ENCODE peak calls at places on chromosomes 3 and 15, in ten cellular contexts. Q, R, U, I, X, P, L, O, K and C are unnamed samples.
A peak's percentile ranks its signal among the peaks of the same experiment; 100 is the strongest.

GRCh38 chr3:149426325-149426724 is 48.2 kb upstream of the TM4SF4 start:
- DNase-seq in Q (no peak), R (no peak), U (no peak), I (no peak), X (no peak), P (no peak), L (no peak), O (no peak), K (no peak), C (no peak)

GRCh38 chr3:73098873-73099272 is 37.4 kb downstream of the EBLN2 start:
- DNase-seq in Q (no peak), R (no peak), U (no peak), I (no peak), X (no peak), P (no peak), L (no peak), O (no peak), K (no peak), C (no peak)

GRCh38 chr3:25483456-25483855 is 55.4 kb downstream of the RARB start:
- DNase-seq in Q (no peak), R (no peak), U (no peak), I (no peak), X (no peak), P (no peak), L (no peak), O (no peak), K (no peak), C (no peak)

GRCh38 chr3:152460936-152461335 is 192.2 kb downstream of the MBNL1 start:
- DNase-seq in Q (no peak), R (no peak), U (no peak), I (no peak), X (no peak), P (no peak), L (no peak), O (no peak), K (no peak), C (no peak)

GRCh38 chr3:6860911-6861330 is at the start of gene GRM7:
- DNase-seq in Q (no peak), R (no peak), U (no peak), I (no peak), X (peak; percentile 55), P (no peak), L (no peak), O (no peak), K (peak; percentile 85), C (no peak)

GRCh38 chr3:177231237-177231636 is 34.0 kb upstream of the TBL1XR1 start:
- DNase-seq in Q (no peak), R (no peak), U (no peak), I (no peak), X (no peak), P (no peak), L (no peak), O (no peak), K (no peak), C (no peak)

GRCh38 chr3:185930393-185931107 is 7.3 kb downstream of the TRA2B start:
- DNase-seq in Q (no peak), R (peak; percentile 40), U (no peak), I (peak; percentile 40), X (no peak), P (no peak), L (no peak), O (no peak), K (no peak), C (no peak)

GRCh38 chr15:93420050-93420452 is 331.0 kb upstream of the RGMA start:
- DNase-seq in Q (no peak), R (no peak), U (no peak), I (no peak), X (no peak), P (no peak), L (no peak), O (no peak), K (no peak), C (peak; percentile 33)

GRCh38 chr15:43280996-43281395 is 14.3 kb upstream of the TGM5 start:
- DNase-seq in Q (no peak), R (no peak), U (no peak), I (no peak), X (no peak), P (no peak), L (no peak), O (no peak), K (no peak), C (no peak)